ENCODE peak calls at places on chromosome 18, in seven cellular contexts. W is IMR-90, V is cardiac muscle cell, D is GM23248, Q is Peyer's patch, S is thyroid gland, H is psoas muscle. Z is an unnamed sample. For H3K4me1, the result is how much of the 10 kb centered on the place peaks cover.

GRCh38 chr18:50203801-50204604 is 9.1 kb upstream of the MYO5B start:
- DNase-seq in W (peak), V (peak), D (peak), Q (peak), S (peak), H (peak), Z (no peak)

GRCh38 chr18:23377669-23378469 is 75.2 kb upstream of the RIOK3 start:
- DNase-seq in W (peak), V (peak), D (peak), Q (no peak), S (no peak), H (no peak), Z (no peak)

GRCh38 chr18:58194028-58194427 is 150.0 kb downstream of the NEDD4L start:
- DNase-seq in W (no peak), V (no peak), D (no peak), Q (no peak), S (no peak), H (no peak), Z (no peak)

GRCh38 chr18:37778417-37779165 is 213.0 kb upstream of the CELF4 start:
- DNase-seq in W (no peak), V (peak), D (peak), Q (peak), S (peak), H (peak), Z (no peak)

GRCh38 chr18:500230-500555 is 308 bp downstream of the COLEC12 start:
- DNase-seq in W (no peak), V (peak), D (no peak), Q (no peak), S (no peak), H (peak), Z (no peak)

GRCh38 chr18:40810371-40810770 is 1144.7 kb upstream of the PIK3C3 start:
- DNase-seq in W (peak), V (peak), D (peak), Q (no peak), S (no peak), H (no peak), Z (no peak)

GRCh38 chr18:754666-755065 is 42.2 kb upstream of the ENOSF1 start:
- DNase-seq in W (no peak), V (no peak), D (no peak), Q (no peak), S (no peak), H (no peak), Z (no peak)

GRCh38 chr18:56727399-56727798 is 76.2 kb downstream of the WDR7 start:
- DNase-seq in W (no peak), V (no peak), D (no peak), Q (no peak), S (no peak), H (no peak), Z (no peak)

GRCh38 chr18:48186084-48186798 is 222.9 kb downstream of the ZBTB7C start:
- DNase-seq in W (no peak), V (peak), D (no peak), Q (no peak), S (no peak), H (no peak), Z (no peak)

DNA sequence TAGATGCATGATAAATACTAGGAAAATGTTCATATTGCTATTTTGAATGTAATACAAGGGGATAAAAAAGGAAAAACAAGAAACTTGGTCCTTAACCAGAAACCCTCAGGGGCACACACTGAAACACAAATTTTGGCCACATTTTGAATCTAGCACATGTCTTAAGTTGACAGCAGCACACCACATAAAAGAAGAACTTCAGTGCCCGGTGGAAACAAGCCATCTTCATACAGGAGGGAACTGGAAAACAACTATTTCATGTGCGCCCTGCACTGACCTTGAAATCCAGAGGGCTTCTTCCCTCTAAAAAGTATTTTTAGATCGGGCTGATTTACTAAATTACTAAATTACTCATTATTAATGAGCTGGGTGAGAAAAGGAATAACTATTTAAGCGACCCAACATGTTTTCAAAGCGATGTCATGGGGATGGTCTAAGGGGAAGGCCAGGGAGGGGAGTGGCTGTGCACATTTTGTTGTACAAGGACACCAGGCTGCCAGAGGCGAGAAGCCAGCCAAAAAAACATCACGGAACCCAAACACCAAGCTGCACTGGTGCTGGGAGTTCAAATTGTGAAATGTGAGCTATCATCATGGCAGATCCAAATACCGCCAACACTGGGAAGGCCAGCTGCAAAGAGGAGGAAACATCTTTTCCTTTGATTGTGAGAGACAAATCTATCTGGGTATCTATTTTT is 150.6 kb upstream of the LMAN1 start:
- DNase-seq in W (no peak), V (no peak), D (no peak), Q (peak), S (no peak), H (peak), Z (no peak)
- H3K27ac ChIP-seq in W (no peak), V (no peak), D (no peak), Q (no peak), S (no peak), H (no peak), Z (no peak)

DNA sequence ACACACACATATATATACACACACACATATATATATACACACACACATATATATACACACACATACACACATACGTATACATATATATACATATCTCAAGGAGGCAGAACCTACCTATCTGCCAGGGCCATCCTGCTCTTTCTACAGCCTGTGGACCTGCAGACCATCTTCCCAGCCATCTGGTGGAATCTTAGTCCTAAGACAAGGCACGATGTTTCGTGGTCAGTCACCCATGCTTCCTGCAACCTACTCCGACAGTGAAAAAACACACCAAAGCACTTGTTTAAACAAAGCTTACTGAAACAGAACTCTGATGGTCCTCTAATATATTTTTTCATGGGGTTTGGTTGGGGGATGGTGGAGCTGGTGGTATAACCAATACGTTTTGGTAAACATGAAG is 164.2 kb upstream of the ZNF521 start:
- DNase-seq in W (no peak), V (no peak), D (no peak), Q (no peak), S (peak), H (no peak), Z (no peak)
- H3K4me1 ChIP-seq in W (under half), V (under half), D (under half), Q (under half), S (under half), H (under half), Z (under half)

GRCh38 chr18:63253018-63253417 is 66.6 kb downstream of the BCL2 start:
- DNase-seq in W (no peak), V (no peak), D (no peak), Q (no peak), S (no peak), H (no peak), Z (no peak)
- H3K27ac ChIP-seq in W (peak), V (no peak), D (no peak), Q (no peak), S (no peak), H (peak), Z (peak)

DNA sequence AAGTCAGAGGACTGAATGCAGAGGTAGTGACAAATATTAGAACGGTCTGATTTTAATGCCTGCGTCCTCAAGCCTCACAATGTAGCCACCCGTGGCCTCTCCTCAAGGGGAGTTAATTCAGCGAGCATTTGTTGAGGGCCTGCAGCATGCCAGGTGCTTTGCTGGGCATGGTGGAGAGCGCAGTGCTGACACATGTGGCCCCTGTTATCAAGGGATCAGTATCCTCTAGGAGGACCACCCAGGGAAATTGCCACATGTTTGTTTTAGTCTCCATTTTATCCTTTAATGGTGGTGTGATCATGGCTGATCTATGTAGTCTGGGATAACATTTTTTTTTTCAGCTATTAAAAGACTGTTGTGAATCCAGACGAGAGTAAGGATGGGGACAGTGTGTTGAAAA is 19.2 kb downstream of the PMAIP1 start:
- DNase-seq in W (no peak), V (no peak), D (no peak), Q (no peak), S (no peak), H (no peak), Z (no peak)
- H3K4me1 ChIP-seq in W (under half), V (under half), D (under half), Q (under half), S (under half), H (under half), Z (under half)

GRCh38 chr18:29157905-29158304 is 981.0 kb upstream of the CDH2 start:
- DNase-seq in W (peak), V (no peak), D (no peak), Q (no peak), S (no peak), H (no peak), Z (no peak)

GRCh38 chr18:29154196-29154757 is 977.3 kb upstream of the CDH2 start:
- DNase-seq in W (peak), V (peak), D (peak), Q (no peak), S (no peak), H (no peak), Z (no peak)

GRCh38 chr18:29157057-29157780 is 980.3 kb upstream of the CDH2 start:
- DNase-seq in W (no peak), V (no peak), D (no peak), Q (no peak), S (no peak), H (no peak), Z (no peak)

GRCh38 chr18:29156531-29156930 is 979.6 kb upstream of the CDH2 start:
- DNase-seq in W (no peak), V (no peak), D (no peak), Q (no peak), S (no peak), H (no peak), Z (no peak)

DNA sequence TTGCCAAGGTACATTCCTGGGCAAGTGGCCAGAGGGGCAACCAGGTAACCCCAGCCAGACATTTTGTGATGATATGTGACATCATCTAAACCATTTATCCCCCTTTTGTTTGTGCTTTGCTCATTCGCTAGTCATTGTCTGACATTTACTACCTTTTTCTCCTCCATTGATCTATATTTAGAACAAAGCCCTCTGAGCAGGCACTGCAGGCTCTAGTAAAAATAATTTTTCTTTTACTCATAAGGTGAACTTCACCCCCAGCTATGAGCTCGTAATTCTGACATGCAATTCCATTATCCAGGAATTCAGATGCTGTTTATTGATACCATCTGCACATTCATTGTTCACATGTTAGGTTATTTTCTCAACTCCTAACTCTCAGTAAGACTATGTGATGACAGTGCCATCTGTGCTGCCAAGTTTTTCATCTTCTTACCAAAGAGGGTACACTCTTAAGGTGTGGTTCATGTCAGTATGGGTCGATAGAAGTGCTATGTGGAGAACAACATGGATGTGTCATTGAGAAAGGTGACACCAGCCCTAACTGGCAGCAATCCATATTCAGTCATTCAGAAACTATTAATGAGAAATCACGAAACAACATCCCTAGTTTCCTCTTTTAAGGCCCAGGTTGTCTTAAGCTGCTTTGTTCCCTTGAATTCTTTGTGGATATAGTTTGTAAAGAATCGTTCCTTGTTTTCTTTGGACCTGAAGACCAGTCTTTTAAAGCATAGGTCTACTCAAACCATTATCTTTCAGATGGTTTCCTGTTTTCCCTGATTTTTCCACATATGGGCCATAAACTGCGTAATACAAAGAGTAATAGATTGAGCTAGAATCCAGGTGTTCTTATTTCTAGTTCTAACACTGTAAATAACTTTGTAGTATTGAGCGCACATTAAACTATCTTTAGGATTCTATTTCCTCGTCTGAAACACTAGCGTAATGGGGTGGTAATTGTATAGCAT is 978.1 kb upstream of the CDH2 start:
- DNase-seq in W (peak), V (peak), D (peak), Q (no peak), S (no peak), H (no peak), Z (no peak)
- H3K27ac ChIP-seq in W (peak), V (no peak), D (peak), Q (no peak), S (no peak), H (no peak), Z (no peak)

DNA sequence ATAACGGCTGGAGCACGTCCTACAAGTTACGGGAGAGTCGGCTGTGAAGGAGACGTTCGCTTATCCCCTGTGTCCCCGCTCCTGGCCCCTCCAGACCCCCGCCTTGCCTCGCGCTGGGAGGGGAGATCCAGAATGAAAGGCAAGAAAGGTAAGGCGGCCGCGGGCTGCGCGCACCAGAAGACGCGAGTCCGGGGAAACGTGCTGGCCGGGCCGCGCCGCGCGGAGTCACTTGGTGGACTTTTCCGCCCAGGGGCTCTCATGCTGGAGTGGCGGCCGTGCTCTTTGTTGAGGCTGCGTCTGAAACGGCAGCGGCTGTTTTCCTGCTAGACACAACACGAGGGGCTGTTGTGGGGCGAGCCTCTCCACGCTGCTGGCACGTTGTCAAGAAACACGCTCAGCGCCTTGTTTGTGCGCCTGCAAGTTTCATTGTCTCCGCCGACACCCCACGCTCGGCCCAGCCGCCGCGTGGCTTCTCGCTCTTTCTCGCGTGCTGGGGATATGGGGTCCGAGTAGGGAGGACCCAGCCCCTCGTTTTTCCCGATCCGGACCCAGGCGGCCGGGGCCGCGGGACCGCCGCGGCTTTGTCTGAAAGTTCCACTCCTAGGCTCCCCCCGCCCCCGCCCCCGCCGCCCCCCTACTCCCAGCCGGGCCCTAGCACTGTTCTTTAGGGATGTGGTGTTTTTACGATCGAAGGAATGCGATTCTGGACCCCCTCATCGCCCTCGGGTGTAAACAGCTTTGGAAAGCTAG is 561 bp downstream of the TGIF1 start:
- DNase-seq in W (peak), V (peak), D (peak), Q (peak), S (peak), H (peak), Z (peak)
- H3K4me1 ChIP-seq in W (under half), V (under half), D (under half), Q (under half), S (under half), H (under half), Z (under half)

GRCh38 chr18:21450913-21451312 is 149.6 kb downstream of the ESCO1 start:
- DNase-seq in W (no peak), V (no peak), D (no peak), Q (no peak), S (no peak), H (no peak), Z (no peak)
- H3K27ac ChIP-seq in W (no peak), V (no peak), D (no peak), Q (no peak), S (no peak), H (peak), Z (no peak)

DNA sequence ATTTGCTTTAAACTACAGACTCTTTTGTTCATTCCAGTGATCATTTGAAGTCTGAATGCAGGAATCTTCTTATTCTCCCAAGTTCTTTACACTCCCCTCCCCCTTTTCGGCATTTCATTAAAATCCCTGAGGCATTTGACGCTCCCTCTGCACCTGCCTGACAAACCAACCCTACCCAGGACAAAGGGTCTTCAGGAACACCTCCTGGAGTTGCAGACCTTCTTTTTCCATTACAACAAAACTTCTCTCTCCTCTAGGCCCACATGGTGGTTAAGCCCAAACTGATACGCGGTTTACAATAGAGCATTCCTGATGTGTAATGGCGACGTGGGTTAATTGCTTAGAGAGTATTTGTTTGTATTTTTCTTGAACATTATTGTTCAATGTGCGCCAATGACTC is 367.4 kb downstream of the FBXO15 start:
- DNase-seq in W (no peak), V (no peak), D (no peak), Q (no peak), S (no peak), H (no peak), Z (no peak)
- H3K4me1 ChIP-seq in W (under half), V (under half), D (under half), Q (under half), S (under half), H (under half), Z (under half)

GRCh38 chr18:79950440-79951341 is 762 bp downstream of the SLC66A2 start:
- DNase-seq in W (peak), V (peak), D (peak), Q (peak), S (no peak), H (peak), Z (peak)

GRCh38 chr18:79952996-79953559 is 1.6 kb upstream of the SLC66A2 start:
- DNase-seq in W (no peak), V (no peak), D (no peak), Q (peak), S (no peak), H (no peak), Z (peak)

GRCh38 chr18:79949571-79950439 is 1.6 kb downstream of the SLC66A2 start:
- DNase-seq in W (no peak), V (no peak), D (peak), Q (peak), S (no peak), H (no peak), Z (peak)

GRCh38 chr18:79952457-79952995 is 1.1 kb upstream of the SLC66A2 start:
- DNase-seq in W (no peak), V (no peak), D (no peak), Q (no peak), S (no peak), H (no peak), Z (peak)

GRCh38 chr18:79951545-79952456 is at the start of gene SLC66A2:
- DNase-seq in W (peak), V (peak), D (peak), Q (peak), S (peak), H (peak), Z (peak)
- H3K27ac ChIP-seq in W (peak), V (no peak), D (peak), Q (peak), S (peak), H (peak), Z (peak)

GRCh38 chr18:42183746-42184145 is 228.7 kb downstream of the PIK3C3 start:
- DNase-seq in W (peak), V (peak), D (peak), Q (no peak), S (no peak), H (no peak), Z (no peak)
- H3K4me1 ChIP-seq in W (under half), V (under half), D (under half), Q (under half), S (under half), H (under half), Z (under half)

Z was measured in suprapubic skin.